ENCODE peak calls at places on chromosomes 1 and 21, in five cellular contexts. K is CD4-positive, CD25-positive, alpha-beta regulatory T cell; X is head of caudate nucleus; F is CD4-positive, alpha-beta T cell; H is left ventricle myocardium inferior. Y is an unnamed sample.

GRCh38 chr1:247111636-247112478 is 7.7 kb upstream of the ZNF669 start:
- DNase-seq in H (peak), X (peak), K (no peak), F (no peak), Y (no peak)

GRCh38 chr1:32919811-32920733 is 18.9 kb upstream of the TMEM54 start:
- DNase-seq in X (no peak), K (no peak), F (no peak), H (no peak), Y (no peak)

GRCh38 chr1:34166191-34167090 is 1.4 kb upstream of the CSMD2 start:
- DNase-seq in X (peak), H (no peak), K (no peak), F (no peak), Y (no peak)

GRCh38 chr1:168609133-168609715 is 32.8 kb downstream of the XCL1 start:
- DNase-seq in K (no peak), X (peak), H (peak), F (no peak), Y (no peak)

GRCh38 chr1:47438321-47439150 is 692 bp downstream of the FOXD2 start:
- DNase-seq in X (no peak), K (peak), H (peak), F (no peak), Y (no peak)

GRCh38 chr1:180231506-180232420 is 1.7 kb downstream of the LHX4 start:
- DNase-seq in H (no peak), F (no peak), X (no peak), K (no peak), Y (no peak)

GRCh38 chr1:81690881-81691453 is 109.8 kb upstream of the ADGRL2 start:
- DNase-seq in F (no peak), X (no peak), K (no peak), H (no peak), Y (no peak)

GRCh38 chr1:85445906-85446305 is 19.1 kb downstream of the DDAH1 start:
- DNase-seq in X (no peak), F (no peak), K (no peak), H (no peak), Y (no peak)

GRCh38 chr1:67680486-67680885 is 4.5 kb upstream of the GADD45A start:
- DNase-seq in F (no peak), K (no peak), H (no peak), X (no peak), Y (no peak)

GRCh38 chr1:111719561-111720239 is 19.5 kb downstream of the INKA2 start:
- DNase-seq in X (no peak), K (no peak), F (no peak), H (peak), Y (no peak)

GRCh38 chr1:207817778-207818751 is 66.2 kb downstream of the CD46 start:
- DNase-seq in K (no peak), H (peak), X (peak), F (no peak), Y (no peak)

GRCh38 chr1:178094752-178095645 is 1.1 kb downstream of the RASAL2 start:
- DNase-seq in F (no peak), X (no peak), H (no peak), K (no peak), Y (no peak)

GRCh38 chr1:41583658-41584570 is 99.4 kb upstream of the EDN2 start:
- DNase-seq in H (no peak), F (no peak), K (no peak), X (no peak), Y (no peak)

GRCh38 chr21:29953690-29954089 is 13.9 kb upstream of the GRIK1 start:
- DNase-seq in K (no peak), X (no peak), H (no peak), F (no peak), Y (no peak)

GRCh38 chr1:83029916-83030315 is 969.0 kb downstream of the TTLL7 start:
- DNase-seq in F (no peak), K (no peak), X (no peak), H (no peak), Y (no peak)

GRCh38 chr21:31265293-31265692 is 78.8 kb downstream of the TIAM1 start:
- DNase-seq in X (peak), K (no peak), H (peak), F (no peak), Y (no peak)

GRCh38 chr1:206975313-206975712 is 5.1 kb upstream of the FCAMR start:
- DNase-seq in X (no peak), H (no peak), K (no peak), F (no peak), Y (no peak)

GRCh38 chr1:246761386-246761785 is 37.2 kb downstream of the SCCPDH start:
- DNase-seq in K (no peak), H (no peak), X (no peak), F (no peak), Y (no peak)

Y was measured in RWPE2.